ENCODE peak calls at places on chromosomes 7 and 10, in ten cellular contexts. G is spleen, R is GM12891, A is GM12892, V is GM12878, F is HCT116, Y is Panc1, S is SK-N-SH, L is stomach, E is HepG2. X is an unnamed sample.

GRCh38 chr10:71478173-71478572 is 81.5 kb downstream of the CDH23 start:
- DNase-seq in G (peak), R (no peak), A (no peak), V (no peak), F (no peak), Y (no peak), S (no peak), L (no peak), E (no peak), X (no peak)

GRCh38 chr10:92848441-92849233 is at the start of gene EXOC6:
- DNase-seq in G (peak), R (peak), A (peak), V (peak), F (peak), Y (peak), S (peak), L (peak), E (peak), X (peak)

GRCh38 chr7:101210143-101210542 is 7.2 kb downstream of the PLOD3 start:
- DNase-seq in G (no peak), R (no peak), A (no peak), V (no peak), F (no peak), Y (no peak), S (no peak), L (no peak), E (no peak), X (no peak)

GRCh38 chr7:45923290-45923689 is 2.2 kb upstream of the IGFBP3 start:
- DNase-seq in G (peak), R (no peak), A (no peak), V (no peak), F (no peak), Y (no peak), S (peak), L (peak), E (peak), X (peak)

GRCh38 chr7:158097106-158097505 is 490.5 kb downstream of the PTPRN2 start:
- DNase-seq in G (peak), R (no peak), A (no peak), V (no peak), F (no peak), Y (no peak), S (no peak), L (no peak), E (no peak), X (no peak)

GRCh38 chr7:645606-646005 is 80.9 kb upstream of the DNAAF5 start:
- DNase-seq in G (no peak), R (no peak), A (no peak), V (no peak), F (no peak), Y (no peak), S (no peak), L (no peak), E (no peak), X (no peak)

GRCh38 chr7:29408841-29409243 is 154.8 kb upstream of the PRR15 start:
- DNase-seq in G (no peak), R (peak), A (peak), V (peak), F (peak), Y (peak), S (peak), L (peak), E (peak), X (peak)

GRCh38 chr7:142887282-142888015 is 1.9 kb upstream of the TRPV6 start:
- DNase-seq in G (peak), R (no peak), A (no peak), V (no peak), F (no peak), Y (no peak), S (no peak), L (peak), E (no peak), X (no peak)

GRCh38 chr10:79321951-79322350 is 25.3 kb upstream of the PPIF start:
- DNase-seq in G (no peak), R (no peak), A (no peak), V (no peak), F (no peak), Y (no peak), S (no peak), L (no peak), E (no peak), X (no peak)

GRCh38 chr10:130935051-130935450 is 376.5 kb downstream of the TCERG1L start:
- DNase-seq in G (no peak), R (no peak), A (no peak), V (no peak), F (no peak), Y (no peak), S (no peak), L (no peak), E (no peak), X (no peak)

GRCh38 chr7:149284343-149284742 is 22.3 kb downstream of the ZNF783 start:
- DNase-seq in G (no peak), R (peak), A (no peak), V (no peak), F (no peak), Y (no peak), S (no peak), L (no peak), E (no peak), X (peak)

GRCh38 chr7:87926581-87927461 is 7.2 kb upstream of the ADAM22 start:
- DNase-seq in G (no peak), R (no peak), A (no peak), V (peak), F (no peak), Y (no peak), S (no peak), L (no peak), E (peak), X (peak)

GRCh38 chr7:6011541-6011940 is 2.5 kb downstream of the AIMP2 start:
- DNase-seq in G (no peak), R (no peak), A (no peak), V (no peak), F (no peak), Y (no peak), S (no peak), L (no peak), E (no peak), X (no peak)

GRCh38 chr7:6012355-6013104 is 3.5 kb downstream of the AIMP2 start:
- DNase-seq in G (no peak), R (no peak), A (no peak), V (no peak), F (no peak), Y (no peak), S (no peak), L (peak), E (no peak), X (peak)

GRCh38 chr7:6016653-6016966 is 7.5 kb downstream of the AIMP2 start:
- DNase-seq in G (no peak), R (no peak), A (no peak), V (no peak), F (no peak), Y (no peak), S (no peak), L (no peak), E (no peak), X (no peak)

GRCh38 chr7:6015917-6016652 is 7.0 kb downstream of the AIMP2 start:
- DNase-seq in G (no peak), R (no peak), A (no peak), V (no peak), F (no peak), Y (peak), S (no peak), L (peak), E (no peak), X (peak)
- TF ChIP-seq POLR2AphosphoS5 in G (no peak), R (no peak), A (no peak), V (no peak), F (peak), Y (no peak), S (no peak), L (no peak), E (no peak), X (no peak)

DNA sequence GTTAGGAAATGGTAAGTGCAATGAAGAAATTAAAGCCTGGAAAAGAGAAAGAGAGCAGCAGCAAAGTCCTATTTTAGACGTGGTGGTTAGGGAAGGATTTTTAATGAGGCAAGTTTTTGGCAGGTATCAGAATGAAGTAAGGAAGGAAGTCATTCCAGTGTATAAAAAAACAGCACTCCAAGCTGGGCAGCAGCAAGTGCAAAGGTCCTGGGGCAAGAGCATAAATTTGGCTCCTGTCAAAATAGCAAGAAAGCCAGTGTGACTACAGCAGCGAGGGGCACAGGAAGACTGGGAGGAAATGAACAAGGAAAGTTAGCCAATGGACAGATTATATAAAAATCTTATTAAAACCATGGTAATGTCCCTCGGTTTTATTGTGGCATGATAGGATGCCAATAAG is 90.2 kb downstream of the PPP1R3A start:
- DNase-seq in G (no peak), R (no peak), A (no peak), V (no peak), F (no peak), Y (no peak), S (no peak), L (no peak), E (no peak), X (no peak)
- TF ChIP-seq POLR2AphosphoS5 in G (no peak), R (no peak), A (no peak), V (no peak), F (no peak), Y (no peak), S (no peak), L (no peak), E (no peak), X (no peak)

GRCh38 chr7:20737840-20738448 is 48.7 kb downstream of the SP8 start:
- DNase-seq in G (no peak), R (no peak), A (no peak), V (no peak), F (no peak), Y (no peak), S (no peak), L (no peak), E (peak), X (no peak)

GRCh38 chr7:20738517-20739481 is 47.9 kb downstream of the SP8 start:
- DNase-seq in G (no peak), R (no peak), A (no peak), V (no peak), F (no peak), Y (no peak), S (no peak), L (no peak), E (peak), X (no peak)

GRCh38 chr7:20735346-20736065 is 51.2 kb downstream of the SP8 start:
- DNase-seq in G (no peak), R (no peak), A (no peak), V (no peak), F (no peak), Y (no peak), S (no peak), L (no peak), E (no peak), X (no peak)
- TF ChIP-seq POLR2AphosphoS5 in G (no peak), R (no peak), A (no peak), V (no peak), F (no peak), Y (no peak), S (no peak), L (no peak), E (no peak), X (no peak)

GRCh38 chr10:113086282-113086681 is 136.2 kb downstream of the TCF7L2 start:
- DNase-seq in G (no peak), R (no peak), A (no peak), V (no peak), F (no peak), Y (no peak), S (no peak), L (no peak), E (peak), X (no peak)
- TF ChIP-seq POLR2AphosphoS5 in G (no peak), R (no peak), A (no peak), V (no peak), F (peak), Y (no peak), S (no peak), L (no peak), E (no peak), X (no peak)

DNA sequence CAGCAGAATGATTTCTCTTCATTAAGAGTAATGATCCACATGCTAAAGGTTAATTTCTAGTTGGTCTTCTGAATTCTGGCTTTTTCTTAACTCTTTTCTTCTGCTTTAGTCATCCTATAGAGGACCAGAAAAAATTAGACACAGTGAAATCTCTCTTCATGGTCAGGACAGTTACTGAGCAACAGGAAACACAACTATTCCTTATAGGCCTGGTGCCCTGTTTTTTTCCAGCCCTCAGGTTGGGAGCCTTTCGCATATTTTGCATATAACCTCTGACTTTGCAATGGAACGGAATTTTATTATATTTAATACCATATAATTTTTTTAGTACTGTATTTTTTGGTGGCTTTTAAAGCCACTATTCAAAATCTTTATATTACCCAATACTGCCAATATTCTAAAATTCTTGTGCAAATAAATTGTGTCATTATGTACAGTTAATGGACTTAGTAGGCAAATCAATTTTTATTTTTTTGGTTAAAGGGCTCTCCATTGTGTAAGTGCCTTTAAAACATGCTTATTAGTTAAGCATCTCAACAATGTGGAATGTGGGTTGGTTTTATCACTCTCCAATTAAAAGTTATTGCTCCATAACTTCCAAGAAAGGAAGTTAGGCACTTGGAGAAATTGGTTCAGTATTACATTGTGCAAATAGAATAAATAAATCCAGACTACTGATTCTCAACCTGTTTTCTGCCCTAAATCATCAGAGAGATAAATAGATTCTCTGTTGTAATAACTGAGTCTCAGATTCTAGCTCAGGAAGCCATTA is 22.5 kb downstream of the ARL4A start:
- DNase-seq in G (no peak), R (no peak), A (no peak), V (no peak), F (no peak), Y (no peak), S (no peak), L (no peak), E (no peak), X (no peak)
- TF ChIP-seq POLR2AphosphoS5 in G (no peak), R (no peak), A (no peak), V (no peak), F (no peak), Y (no peak), S (no peak), L (no peak), E (no peak), X (peak)

GRCh38 chr7:6589829-6590644 is at the start of gene INTS15:
- DNase-seq in G (peak), R (peak), A (peak), V (no peak), F (peak), Y (no peak), S (peak), L (peak), E (peak), X (peak)
- TF ChIP-seq POLR2AphosphoS5 in G (peak), R (peak), A (peak), V (peak), F (peak), Y (peak), S (peak), L (peak), E (peak), X (peak)

DNA sequence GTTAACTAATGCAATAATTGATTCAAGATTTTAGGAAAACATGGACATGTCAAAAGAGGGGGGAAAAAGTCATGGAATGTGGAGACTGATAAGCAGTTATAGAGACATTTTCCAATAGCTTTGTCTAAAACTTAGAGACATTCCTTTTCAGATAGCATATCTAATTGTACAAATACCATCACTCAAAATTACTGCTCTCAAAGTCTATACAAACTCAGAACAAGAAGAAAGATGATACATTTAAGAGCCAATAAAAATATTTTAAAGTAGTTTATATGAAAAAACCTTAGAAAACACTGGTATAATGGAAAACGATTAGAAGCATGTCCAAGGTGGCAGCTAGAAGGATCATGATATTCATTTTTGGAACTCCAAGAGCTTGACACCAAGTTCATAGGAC is 146.5 kb downstream of the DOCK4 start:
- DNase-seq in G (no peak), R (no peak), A (no peak), V (no peak), F (no peak), Y (no peak), S (no peak), L (no peak), E (no peak), X (no peak)
- TF ChIP-seq POLR2AphosphoS5 in G (no peak), R (no peak), A (no peak), V (no peak), F (no peak), Y (no peak), S (no peak), L (no peak), E (no peak), X (no peak)

X was measured in transverse colon.